ENCODE peak calls at places on chromosome 1, in eight cellular contexts. One of them, this sample, is unnamed.

GRCh38 chr1:95089888-95090287 is 17.1 kb upstream of the ALG14 start:
- DNase-seq in aorta: no peak
- DNase-seq in heart right ventricle: no peak
- DNase-seq in tibial nerve: no peak
- DNase-seq in fibroblast of lung: no peak
- DNase-seq in brain microvascular endothelial cell: no peak
- DNase-seq in SJCRH30: no peak
- DNase-seq in cardiac muscle cell: no peak
- DNase-seq in this sample: no peak

GRCh38 chr1:15058261-15058660 is 95.3 kb upstream of the TMEM51 start:
- DNase-seq in SJCRH30: no peak
- DNase-seq in fibroblast of lung: no peak
- DNase-seq in brain microvascular endothelial cell: no peak
- DNase-seq in tibial nerve: no peak
- DNase-seq in cardiac muscle cell: no peak
- DNase-seq in heart right ventricle: no peak
- DNase-seq in aorta: no peak
- DNase-seq in this sample: no peak

GRCh38 chr1:2857521-2857920 is 56.0 kb upstream of the TTC34 start:
- DNase-seq in cardiac muscle cell: no peak
- DNase-seq in fibroblast of lung: no peak
- DNase-seq in brain microvascular endothelial cell: no peak
- DNase-seq in SJCRH30: no peak
- DNase-seq in aorta: peak
- DNase-seq in heart right ventricle: no peak
- DNase-seq in tibial nerve: no peak
- DNase-seq in this sample: no peak

GRCh38 chr1:59428828-59429227 is 131.9 kb downstream of the FGGY start:
- DNase-seq in brain microvascular endothelial cell: no peak
- DNase-seq in heart right ventricle: no peak
- DNase-seq in cardiac muscle cell: no peak
- DNase-seq in fibroblast of lung: no peak
- DNase-seq in SJCRH30: no peak
- DNase-seq in tibial nerve: no peak
- DNase-seq in aorta: no peak
- DNase-seq in this sample: no peak

GRCh38 chr1:194829492-194829891 is 1643.1 kb upstream of the B3GALT2 start:
- DNase-seq in brain microvascular endothelial cell: peak
- DNase-seq in aorta: no peak
- DNase-seq in tibial nerve: no peak
- DNase-seq in cardiac muscle cell: no peak
- DNase-seq in heart right ventricle: no peak
- DNase-seq in SJCRH30: no peak
- DNase-seq in fibroblast of lung: peak
- DNase-seq in this sample: no peak

GRCh38 chr1:2504224-2504948 is 22.0 kb downstream of the PANK4 start:
- DNase-seq in heart right ventricle: no peak
- DNase-seq in tibial nerve: no peak
- DNase-seq in aorta: no peak
- DNase-seq in fibroblast of lung: peak
- DNase-seq in cardiac muscle cell: no peak
- DNase-seq in brain microvascular endothelial cell: no peak
- DNase-seq in SJCRH30: peak
- DNase-seq in this sample: no peak

GRCh38 chr1:193631306-193631705 is 444.9 kb upstream of the B3GALT2 start:
- DNase-seq in fibroblast of lung: no peak
- DNase-seq in heart right ventricle: no peak
- DNase-seq in brain microvascular endothelial cell: no peak
- DNase-seq in SJCRH30: no peak
- DNase-seq in aorta: no peak
- DNase-seq in cardiac muscle cell: no peak
- DNase-seq in tibial nerve: no peak
- DNase-seq in this sample: no peak

GRCh38 chr1:12486401-12487005 is 131.5 kb downstream of the DHRS3 start:
- DNase-seq in cardiac muscle cell: peak
- DNase-seq in heart right ventricle: peak
- DNase-seq in brain microvascular endothelial cell: peak
- DNase-seq in tibial nerve: no peak
- DNase-seq in fibroblast of lung: no peak
- DNase-seq in aorta: no peak
- DNase-seq in SJCRH30: no peak
- DNase-seq in this sample: peak

GRCh38 chr1:224116131-224116530 is 2.2 kb downstream of the FBXO28 start:
- DNase-seq in aorta: no peak
- DNase-seq in cardiac muscle cell: peak
- DNase-seq in tibial nerve: no peak
- DNase-seq in heart right ventricle: no peak
- DNase-seq in fibroblast of lung: peak
- DNase-seq in SJCRH30: no peak
- DNase-seq in brain microvascular endothelial cell: no peak
- DNase-seq in this sample: no peak

GRCh38 chr1:85584923-85585322 is 4.4 kb downstream of the CCN1 start:
- DNase-seq in SJCRH30: no peak
- DNase-seq in tibial nerve: no peak
- DNase-seq in fibroblast of lung: no peak
- DNase-seq in aorta: no peak
- DNase-seq in cardiac muscle cell: peak
- DNase-seq in brain microvascular endothelial cell: no peak
- DNase-seq in heart right ventricle: no peak
- DNase-seq in this sample: no peak

GRCh38 chr1:156053770-156054499 is at the start of gene UBQLN4:
- DNase-seq in aorta: peak
- DNase-seq in SJCRH30: peak
- DNase-seq in cardiac muscle cell: peak
- DNase-seq in brain microvascular endothelial cell: peak
- DNase-seq in tibial nerve: peak
- DNase-seq in heart right ventricle: peak
- DNase-seq in fibroblast of lung: peak
- DNase-seq in this sample: peak

GRCh38 chr1:9242338-9242969 is 7.9 kb downstream of the H6PD start:
- DNase-seq in heart right ventricle: peak
- DNase-seq in fibroblast of lung: peak
- DNase-seq in tibial nerve: peak
- DNase-seq in brain microvascular endothelial cell: no peak
- DNase-seq in SJCRH30: no peak
- DNase-seq in cardiac muscle cell: peak
- DNase-seq in aorta: peak
- DNase-seq in this sample: peak

GRCh38 chr1:228734881-228735801 is at the start of gene RHOU:
- DNase-seq in heart right ventricle: peak
- DNase-seq in aorta: peak
- DNase-seq in brain microvascular endothelial cell: no peak
- DNase-seq in fibroblast of lung: peak
- DNase-seq in tibial nerve: peak
- DNase-seq in cardiac muscle cell: peak
- DNase-seq in SJCRH30: peak
- DNase-seq in this sample: peak

GRCh38 chr1:30757196-30757949 is at the start of gene LAPTM5:
- DNase-seq in tibial nerve: peak
- DNase-seq in heart right ventricle: peak
- DNase-seq in aorta: peak
- DNase-seq in brain microvascular endothelial cell: peak
- DNase-seq in cardiac muscle cell: peak
- DNase-seq in fibroblast of lung: peak
- DNase-seq in SJCRH30: peak
- DNase-seq in this sample: no peak

GRCh38 chr1:22763479-22764200 is 53.0 kb downstream of the EPHB2 start:
- DNase-seq in cardiac muscle cell: no peak
- DNase-seq in brain microvascular endothelial cell: no peak
- DNase-seq in heart right ventricle: no peak
- DNase-seq in aorta: no peak
- DNase-seq in fibroblast of lung: no peak
- DNase-seq in SJCRH30: no peak
- DNase-seq in tibial nerve: no peak
- DNase-seq in this sample: peak

GRCh38 chr1:19640363-19641316 is 3.5 kb upstream of the NBL1 start:
- DNase-seq in brain microvascular endothelial cell: peak
- DNase-seq in aorta: no peak
- DNase-seq in heart right ventricle: no peak
- DNase-seq in cardiac muscle cell: peak
- DNase-seq in tibial nerve: no peak
- DNase-seq in SJCRH30: peak
- DNase-seq in fibroblast of lung: no peak
- DNase-seq in this sample: no peak

DNA sequence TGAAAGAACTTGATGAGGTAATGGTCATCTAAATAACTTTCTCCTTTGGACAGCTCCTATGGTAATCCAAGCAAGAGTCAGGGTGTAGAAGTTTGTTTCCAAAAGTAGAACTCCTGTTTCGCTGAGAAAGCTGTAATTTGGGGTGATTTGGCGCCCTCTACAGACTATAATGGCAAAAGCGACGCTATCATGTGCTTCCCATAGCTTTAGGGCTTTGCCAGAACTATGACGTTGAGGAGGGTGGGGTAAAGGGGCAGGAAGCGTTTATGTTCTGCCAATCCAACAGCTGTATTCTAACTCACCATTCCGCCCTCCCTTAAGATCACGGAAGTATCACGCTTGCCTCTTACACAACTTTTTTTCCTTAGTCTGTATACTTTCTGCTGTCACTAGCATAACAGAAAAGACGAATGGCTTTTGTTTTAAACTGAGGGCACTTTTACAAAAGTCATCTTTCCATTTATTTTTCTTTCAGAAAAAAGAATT is at the start of gene FMO4:
- DNase-seq in cardiac muscle cell: peak
- DNase-seq in tibial nerve: peak
- DNase-seq in aorta: peak
- DNase-seq in SJCRH30: peak
- DNase-seq in heart right ventricle: peak
- DNase-seq in brain microvascular endothelial cell: peak
- DNase-seq in fibroblast of lung: peak
- DNase-seq in this sample: peak
- H3K27ac ChIP-seq in cardiac muscle cell: peak
- H3K27ac ChIP-seq in tibial nerve: peak
- H3K27ac ChIP-seq in aorta: peak
- H3K27ac ChIP-seq in SJCRH30: no peak
- H3K27ac ChIP-seq in heart right ventricle: peak
- H3K27ac ChIP-seq in brain microvascular endothelial cell: no peak
- H3K27ac ChIP-seq in fibroblast of lung: peak
- H3K27ac ChIP-seq in this sample: no peak

DNA sequence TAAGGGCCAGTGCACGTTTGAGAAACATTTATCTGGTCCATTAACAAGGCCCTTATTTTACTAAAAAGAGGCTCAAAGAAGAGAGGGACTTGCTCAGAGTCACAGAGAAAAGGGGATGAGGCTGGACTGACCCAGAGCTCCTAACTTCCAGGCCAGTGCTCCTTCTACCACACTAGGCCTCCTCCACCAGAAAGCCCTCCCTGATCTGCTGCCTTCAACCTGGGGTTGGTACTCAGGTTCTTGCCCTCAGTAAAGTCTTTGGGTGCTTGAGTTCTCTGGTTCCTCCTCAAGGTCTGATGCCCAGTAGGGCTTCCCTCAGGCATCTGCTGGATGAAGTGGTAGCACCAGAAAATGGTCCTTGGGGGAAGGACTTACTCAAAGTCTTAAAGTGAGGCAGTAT is 26.0 kb downstream of the TTC39A start:
- DNase-seq in SJCRH30: no peak
- DNase-seq in tibial nerve: no peak
- DNase-seq in cardiac muscle cell: no peak
- DNase-seq in heart right ventricle: no peak
- DNase-seq in brain microvascular endothelial cell: no peak
- DNase-seq in aorta: no peak
- DNase-seq in fibroblast of lung: no peak
- DNase-seq in this sample: no peak
- H3K27ac ChIP-seq in SJCRH30: no peak
- H3K27ac ChIP-seq in tibial nerve: no peak
- H3K27ac ChIP-seq in cardiac muscle cell: no peak
- H3K27ac ChIP-seq in heart right ventricle: no peak
- H3K27ac ChIP-seq in brain microvascular endothelial cell: no peak
- H3K27ac ChIP-seq in aorta: no peak
- H3K27ac ChIP-seq in fibroblast of lung: no peak
- H3K27ac ChIP-seq in this sample: no peak

GRCh38 chr1:66943361-66943969 is 18.7 kb downstream of the MIER1 start:
- DNase-seq in aorta: no peak
- DNase-seq in tibial nerve: no peak
- DNase-seq in heart right ventricle: no peak
- DNase-seq in brain microvascular endothelial cell: no peak
- DNase-seq in fibroblast of lung: peak
- DNase-seq in cardiac muscle cell: no peak
- DNase-seq in SJCRH30: no peak
- DNase-seq in this sample: no peak
- H3K27ac ChIP-seq in aorta: peak
- H3K27ac ChIP-seq in tibial nerve: no peak
- H3K27ac ChIP-seq in heart right ventricle: no peak
- H3K27ac ChIP-seq in brain microvascular endothelial cell: peak
- H3K27ac ChIP-seq in fibroblast of lung: peak
- H3K27ac ChIP-seq in cardiac muscle cell: no peak
- H3K27ac ChIP-seq in SJCRH30: no peak
- H3K27ac ChIP-seq in this sample: no peak

DNA sequence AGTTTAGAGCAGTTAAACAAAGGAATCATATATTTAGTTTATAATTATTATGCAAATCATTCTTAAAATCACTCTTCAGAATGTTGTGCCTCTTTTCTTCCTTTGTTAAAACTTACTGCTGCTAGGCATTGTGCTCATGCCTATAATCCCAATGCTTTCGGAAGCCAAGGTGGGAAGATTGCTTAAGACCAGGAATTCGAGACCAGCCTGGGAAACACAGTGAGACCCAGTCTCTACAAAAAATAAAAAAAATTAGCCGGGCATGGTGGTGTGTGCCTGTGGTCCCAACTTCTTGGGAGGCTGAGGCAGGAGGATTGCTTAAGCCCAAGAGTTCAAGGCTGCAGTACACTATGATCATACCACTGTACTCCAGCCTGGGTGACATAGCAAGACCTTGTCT is 33.6 kb downstream of the ZSWIM5 start:
- DNase-seq in brain microvascular endothelial cell: no peak
- DNase-seq in heart right ventricle: no peak
- DNase-seq in aorta: no peak
- DNase-seq in SJCRH30: no peak
- DNase-seq in tibial nerve: no peak
- DNase-seq in cardiac muscle cell: no peak
- DNase-seq in fibroblast of lung: no peak
- DNase-seq in this sample: no peak
- H3K27ac ChIP-seq in brain microvascular endothelial cell: no peak
- H3K27ac ChIP-seq in heart right ventricle: no peak
- H3K27ac ChIP-seq in aorta: no peak
- H3K27ac ChIP-seq in SJCRH30: no peak
- H3K27ac ChIP-seq in tibial nerve: no peak
- H3K27ac ChIP-seq in cardiac muscle cell: no peak
- H3K27ac ChIP-seq in fibroblast of lung: no peak
- H3K27ac ChIP-seq in this sample: no peak

This sample was measured in WERI-Rb-1.